ENCODE peak calls at places on chromosomes 13 and 19, in seven cellular contexts. S, Y, H, P, M, O and R are unnamed samples.

GRCh38 chr13:20967340-20967739 is 64.8 kb upstream of the XPO4 start:
- DNase-seq in S (no peak), Y (no peak), H (no peak), P (no peak), M (no peak), O (no peak), R (no peak)

GRCh38 chr19:49853852-49854849 is 3.2 kb downstream of the PTOV1 start:
- DNase-seq in S (no peak), Y (no peak), H (no peak), P (no peak), M (no peak), O (no peak), R (no peak)

GRCh38 chr13:95676100-95676774 is 702 bp upstream of the DNAJC3 start:
- DNase-seq in S (no peak), Y (peak), H (no peak), P (no peak), M (no peak), O (peak), R (no peak)

GRCh38 chr19:1668339-1669123 is 16.1 kb upstream of the TCF3 start:
- DNase-seq in S (no peak), Y (no peak), H (no peak), P (no peak), M (no peak), O (no peak), R (no peak)

GRCh38 chr13:84649853-84650252 is 767.6 kb upstream of the SLITRK1 start:
- DNase-seq in S (no peak), Y (no peak), H (no peak), P (no peak), M (no peak), O (no peak), R (no peak)

GRCh38 chr19:10858204-10858828 is 10.1 kb downstream of the C19orf38 start:
- DNase-seq in S (no peak), Y (no peak), H (peak), P (no peak), M (no peak), O (no peak), R (no peak)

GRCh38 chr13:50078512-50079277 is 63.5 kb downstream of the KCNRG start:
- DNase-seq in S (no peak), Y (no peak), H (no peak), P (no peak), M (no peak), O (no peak), R (no peak)

GRCh38 chr19:53424968-53425597 is 6.7 kb upstream of the ZNF761 start:
- DNase-seq in S (no peak), Y (peak), H (peak), P (peak), M (no peak), O (peak), R (peak)

GRCh38 chr19:55305983-55306562 is 19.1 kb downstream of the TMEM150B start:
- DNase-seq in S (no peak), Y (no peak), H (peak), P (no peak), M (no peak), O (no peak), R (no peak)

GRCh38 chr13:109622006-109622405 is 164.4 kb downstream of the IRS2 start:
- DNase-seq in S (no peak), Y (no peak), H (no peak), P (no peak), M (no peak), O (no peak), R (no peak)

GRCh38 chr13:99050983-99051488 is 73.2 kb upstream of the DOCK9 start:
- DNase-seq in S (no peak), Y (no peak), H (no peak), P (no peak), M (no peak), O (no peak), R (no peak)

GRCh38 chr19:5480427-5480836 is 25.2 kb downstream of the ZNRF4 start:
- DNase-seq in S (no peak), Y (no peak), H (peak), P (no peak), M (no peak), O (peak), R (no peak)